ENCODE peak calls at places on chromosomes 3 and 15, in five cellular contexts. L is stimulated activated CD4-positive, alpha-beta T cell treated with anti-CD3 and anti-CD28 coated beads, Interleukin-4, amount 100 ng/mL, for 1 hour; T is AG10803; R is activated CD4-positive, alpha-beta T cell treated with anti-CD3 and anti-CD28 coated beads, Interleukin-2, amount 50 U/mL, for 24 hours; X is WTC11. J is an unnamed sample.
A peak's percentile ranks its signal among the peaks of the same experiment; 100 is the strongest.

GRCh38 chr3:87082806-87083440 is 92.0 kb upstream of the VGLL3 start:
- DNase-seq in L (no peak), R (no peak), X (no peak), T (peak; percentile 73), J (peak; percentile 55)

GRCh38 chr3:34102290-34102689 is 303.9 kb downstream of the PDCD6IP start:
- DNase-seq in L (no peak), T (no peak), R (no peak), X (no peak), J (no peak)

GRCh38 chr3:53032609-53033008 is 13.3 kb downstream of the SFMBT1 start:
- DNase-seq in L (no peak), X (no peak), R (no peak), T (no peak), J (no peak)

GRCh38 chr3:52795298-52795900 is 803 bp downstream of the ITIH3 start:
- DNase-seq in X (no peak), T (no peak), L (no peak), R (no peak), J (no peak)

GRCh38 chr3:117837391-117837790 is 1127.8 kb downstream of the TUSC7 start:
- DNase-seq in X (no peak), T (no peak), L (no peak), R (no peak), J (no peak)

GRCh38 chr3:150635076-150635475 is 32.0 kb downstream of the SELENOT start:
- DNase-seq in L (no peak), T (no peak), X (no peak), R (no peak), J (no peak)

GRCh38 chr3:154427685-154428291 is 2.2 kb downstream of the GPR149 start:
- DNase-seq in T (no peak), R (no peak), L (no peak), X (peak; percentile 63), J (peak; percentile 37)

GRCh38 chr15:87747106-87747505 is 509.4 kb downstream of the NTRK3 start:
- DNase-seq in R (no peak), T (peak; percentile 54), X (no peak), L (no peak), J (no peak)

GRCh38 chr15:75224281-75224680 is 22.6 kb downstream of the C15orf39 start:
- DNase-seq in R (no peak), L (no peak), T (no peak), X (no peak), J (no peak)

GRCh38 chr15:60972301-60972700 is 256.8 kb downstream of the RORA start:
- DNase-seq in L (no peak), R (no peak), X (no peak), T (peak; percentile 93), J (no peak)

GRCh38 chr3:158471639-158472294 is 99.2 kb upstream of the MLF1 start:
- DNase-seq in R (no peak), L (no peak), T (peak; percentile 93), X (no peak), J (no peak)

GRCh38 chr3:149366031-149366430 is 11.4 kb downstream of the TM4SF1 start:
- DNase-seq in L (no peak), R (no peak), X (no peak), T (no peak), J (no peak)

GRCh38 chr3:24704496-24704895 is 209.8 kb upstream of the THRB start:
- DNase-seq in R (no peak), T (peak; percentile 44), X (no peak), L (no peak), J (no peak)